ENCODE peak calls at places on chromosomes 7 and 10, in six cellular contexts. M is GM12864, S is left ventricle myocardium inferior, Z is astrocyte, L is AG09309, T is dorsolateral prefrontal cortex. P is an unnamed sample.

GRCh38 chr10:78115135-78115853 is 81.6 kb downstream of the RPS24 start:
- DNase-seq in M (no peak), S (no peak), Z (no peak), L (no peak), T (no peak), P (no peak)

GRCh38 chr7:85054306-85054705 is 132.6 kb downstream of the SEMA3D start:
- DNase-seq in M (no peak), S (no peak), Z (no peak), L (no peak), T (no peak), P (no peak)

GRCh38 chr10:2284071-2284470 is 546.7 kb upstream of the ADARB2 start:
- DNase-seq in M (no peak), S (no peak), Z (no peak), L (no peak), T (no peak), P (no peak)

GRCh38 chr10:31739759-31740158 is 188.9 kb downstream of the ARHGAP12 start:
- DNase-seq in M (no peak), S (no peak), Z (peak), L (peak), T (no peak), P (peak)

GRCh38 chr10:14244801-14245211 is 85.9 kb downstream of the FRMD4A start:
- DNase-seq in M (no peak), S (no peak), Z (peak), L (no peak), T (no peak), P (peak)

GRCh38 chr7:150983893-150984368 is 5.8 kb upstream of the KCNH2 start:
- DNase-seq in M (no peak), S (no peak), Z (peak), L (no peak), T (no peak), P (no peak)

GRCh38 chr7:94509264-94509878 is at the start of gene CASD1:
- DNase-seq in M (no peak), S (peak), Z (no peak), L (no peak), T (peak), P (no peak)

GRCh38 chr10:11403116-11403515 is 208.3 kb downstream of the USP6NL start:
- DNase-seq in M (no peak), S (no peak), Z (no peak), L (no peak), T (no peak), P (no peak)

GRCh38 chr10:77637986-77638765 is 568 bp upstream of the KCNMA1 start:
- DNase-seq in M (no peak), S (no peak), Z (peak), L (no peak), T (no peak), P (no peak)

GRCh38 chr10:84665883-84666463 is 337.6 kb downstream of the CCSER2 start:
- DNase-seq in M (no peak), S (no peak), Z (no peak), L (no peak), T (no peak), P (no peak)

GRCh38 chr10:110279062-110279986 is 25.4 kb downstream of the SMNDC1 start:
- DNase-seq in M (peak), S (no peak), Z (peak), L (peak), T (no peak), P (no peak)

GRCh38 chr10:111344804-111345203 is 268.0 kb downstream of the ADRA2A start:
- DNase-seq in M (no peak), S (no peak), Z (no peak), L (no peak), T (no peak), P (no peak)

GRCh38 chr7:150931199-150931869 is 46.8 kb downstream of the KCNH2 start:
- DNase-seq in M (no peak), S (no peak), Z (no peak), L (no peak), T (no peak), P (no peak)

GRCh38 chr7:43646603-43647313 is 63.9 kb downstream of the STK17A start:
- DNase-seq in M (no peak), S (no peak), Z (peak), L (no peak), T (no peak), P (no peak)
- H3K4me3 ChIP-seq in M (no peak), S (peak), Z (peak), L (peak), T (no peak), P (peak)

DNA sequence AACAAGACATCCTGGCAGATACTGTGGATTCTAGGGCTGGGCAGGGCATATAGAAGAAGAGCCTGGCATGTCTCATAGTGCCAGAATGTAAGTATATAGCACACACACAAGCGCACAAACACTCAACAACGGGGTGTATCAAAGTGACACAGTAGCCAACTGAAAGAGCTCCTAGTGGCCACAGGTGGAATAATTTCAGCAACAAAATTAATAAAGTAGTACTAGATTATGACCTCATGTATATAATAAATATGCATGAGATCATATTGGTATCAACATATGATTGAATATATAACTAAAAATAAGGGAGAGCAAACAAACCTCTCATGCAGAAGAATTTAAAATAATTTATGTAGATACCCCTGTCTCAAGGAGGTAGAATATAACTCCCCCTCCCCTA is 72.4 kb upstream of the CXCL12 start:
- DNase-seq in M (no peak), S (no peak), Z (no peak), L (no peak), T (no peak), P (no peak)
- TF ChIP-seq CTCF in M (no peak), S (no peak), Z (peak), L (peak), T (no peak), P (no peak)

GRCh38 chr10:63525021-63525420 is 3.8 kb downstream of the REEP3 start:
- DNase-seq in M (no peak), S (no peak), Z (no peak), L (no peak), T (no peak), P (no peak)

GRCh38 chr10:63522129-63522687 is 1.0 kb downstream of the REEP3 start:
- DNase-seq in M (no peak), S (no peak), Z (peak), L (no peak), T (no peak), P (no peak)

GRCh38 chr10:63520463-63521388 is 475 bp upstream of the REEP3 start:
- DNase-seq in M (no peak), S (peak), Z (peak), L (peak), T (no peak), P (no peak)

GRCh38 chr10:63521389-63522128 is at the start of gene REEP3:
- DNase-seq in M (no peak), S (peak), Z (peak), L (peak), T (peak), P (no peak)

DNA sequence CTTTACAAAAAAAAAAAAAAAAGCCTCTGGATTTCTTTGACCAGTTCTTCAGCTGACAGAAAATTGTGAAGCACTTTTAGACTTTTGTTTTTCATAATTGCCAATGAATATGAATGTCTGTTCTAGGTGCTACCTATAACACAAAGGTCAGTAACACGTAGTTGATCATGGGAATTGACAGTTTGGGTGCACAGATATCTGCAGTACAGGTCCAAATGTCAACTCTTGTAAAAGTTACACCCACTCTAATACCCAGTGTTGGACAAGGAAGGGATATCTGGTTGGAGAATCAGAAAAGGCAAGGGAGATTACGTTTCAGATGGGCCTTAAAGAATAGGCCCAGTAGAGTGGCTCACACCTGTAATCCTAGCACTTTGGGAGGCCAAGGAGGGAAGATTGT is 1.8 kb downstream of the REEP3 start:
- DNase-seq in M (no peak), S (no peak), Z (no peak), L (no peak), T (no peak), P (no peak)
- H3K4me3 ChIP-seq in M (no peak), S (peak), Z (no peak), L (no peak), T (no peak), P (no peak)

GRCh38 chr7:159154243-159154642 is 9.6 kb upstream of the VIPR2 start:
- DNase-seq in M (no peak), S (no peak), Z (no peak), L (no peak), T (no peak), P (no peak)
- TF ChIP-seq CTCF in M (no peak), S (peak), Z (no peak), L (no peak), T (no peak), P (no peak)

GRCh38 chr10:81872206-81872605 is 2.8 kb upstream of the NRG3 start:
- DNase-seq in M (no peak), S (no peak), Z (no peak), L (no peak), T (no peak), P (no peak)

GRCh38 chr10:81873231-81873931 is 1.6 kb upstream of the NRG3 start:
- DNase-seq in M (no peak), S (no peak), Z (no peak), L (no peak), T (no peak), P (no peak)

GRCh38 chr10:81874878-81875679 is at the start of gene NRG3:
- DNase-seq in M (no peak), S (no peak), Z (no peak), L (no peak), T (no peak), P (no peak)

GRCh38 chr10:81875680-81876252 is 772 bp downstream of the NRG3 start:
- DNase-seq in M (no peak), S (no peak), Z (no peak), L (no peak), T (no peak), P (no peak)

DNA sequence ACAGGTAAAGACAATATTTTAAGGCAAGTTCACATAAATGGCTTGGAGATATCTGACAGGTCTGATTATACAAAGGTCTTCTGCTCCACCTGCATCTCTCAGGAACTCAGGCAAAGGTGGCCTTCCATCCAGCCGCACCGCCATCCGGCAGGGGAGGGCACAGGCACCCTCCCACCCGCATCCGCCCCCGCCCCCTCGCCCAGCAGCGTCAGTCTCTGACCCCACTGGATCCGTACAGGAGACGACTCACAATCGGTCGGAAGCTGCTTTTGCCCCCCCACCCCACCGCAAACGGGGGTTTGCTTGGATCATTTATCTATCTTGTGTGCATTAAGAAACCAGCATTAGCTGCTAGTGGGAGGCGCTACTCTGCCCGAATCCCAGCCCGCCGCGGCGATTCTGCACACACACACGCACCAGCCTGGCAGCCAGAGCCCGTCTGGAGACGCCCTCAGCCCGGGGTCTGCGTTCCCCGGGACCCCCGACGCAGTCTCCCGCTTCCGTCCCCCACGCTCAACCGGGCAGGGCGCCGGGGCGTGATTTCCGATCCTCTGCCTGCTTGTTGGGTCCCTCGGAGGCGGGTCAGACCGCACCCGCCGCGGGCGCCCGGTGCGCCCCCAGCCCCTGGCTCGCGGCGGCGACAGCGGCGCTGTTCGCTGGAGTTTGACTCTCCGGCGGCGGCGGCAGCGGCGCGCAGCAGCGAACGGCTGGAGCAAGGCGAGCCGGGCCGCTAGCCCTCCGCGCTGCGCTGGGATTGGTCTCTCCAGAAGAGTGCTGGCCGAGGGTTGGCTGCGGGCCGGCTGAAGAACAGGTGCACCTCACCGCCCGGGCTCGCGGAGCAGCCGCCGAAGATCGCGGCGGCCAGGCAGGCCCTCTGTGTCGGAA is 820 bp upstream of the NRG3 start:
- DNase-seq in M (no peak), S (peak), Z (peak), L (no peak), T (peak), P (no peak)
- H3K4me3 ChIP-seq in M (no peak), S (peak), Z (peak), L (no peak), T (peak), P (no peak)

GRCh38 chr7:142153400-142153799 is 41.9 kb downstream of the MGAM2 start:
- DNase-seq in M (no peak), S (no peak), Z (no peak), L (no peak), T (no peak), P (no peak)
- TF ChIP-seq CTCF in M (peak), S (no peak), Z (peak), L (no peak), T (no peak), P (no peak)

GRCh38 chr7:129437190-129437589 is 3.0 kb downstream of the STRIP2 start:
- DNase-seq in M (no peak), S (no peak), Z (no peak), L (no peak), T (no peak), P (no peak)
- H3K4me3 ChIP-seq in M (no peak), S (no peak), Z (no peak), L (no peak), T (no peak), P (no peak)

GRCh38 chr7:69190025-69190424 is 408.2 kb upstream of the AUTS2 start:
- DNase-seq in M (no peak), S (no peak), Z (no peak), L (no peak), T (no peak), P (no peak)
- TF ChIP-seq CTCF in M (no peak), S (no peak), Z (no peak), L (no peak), T (no peak), P (no peak)

P was measured in BJ.